ENCODE peak calls at places on chromosomes 1 and 21, in seven cellular contexts. N is HCT116, Z is mesenchymal stem cell, R is neural progenitor cell, B is H1, T is OCI-LY7, F is trophoblast cell. Q is an unnamed sample. For H3K36me3, the result is how much of the 10 kb centered on the place peaks cover.

GRCh38 chr1:68317543-68317942 is 85.2 kb upstream of the WLS start:
- DNase-seq in T (no peak), N (no peak), F (no peak), Z (no peak), B (no peak), R (no peak), Q (no peak)

GRCh38 chr1:76759950-76760349 is 107.3 kb upstream of the ST6GALNAC5 start:
- DNase-seq in T (no peak), N (no peak), F (no peak), B (no peak), R (no peak), Z (peak), Q (no peak)

GRCh38 chr1:200706109-200706720 is 32.5 kb upstream of the CAMSAP2 start:
- DNase-seq in F (peak), Z (no peak), R (no peak), T (no peak), N (no peak), B (no peak), Q (no peak)

GRCh38 chr21:22201669-22202068 is 1203.5 kb downstream of the NCAM2 start:
- DNase-seq in R (no peak), N (no peak), Z (no peak), T (no peak), F (no peak), B (no peak), Q (no peak)

GRCh38 chr1:30242722-30243465 is 480.5 kb downstream of the MATN1 start:
- DNase-seq in Z (no peak), N (no peak), B (no peak), T (no peak), R (no peak), F (no peak), Q (no peak)

GRCh38 chr1:223835754-223836153 is 10.0 kb downstream of the TP53BP2 start:
- DNase-seq in F (no peak), R (no peak), N (no peak), T (no peak), Z (peak), B (no peak), Q (no peak)

GRCh38 chr1:1420654-1421134 is 382 bp downstream of the ANKRD65 start:
- DNase-seq in N (no peak), T (no peak), F (no peak), B (no peak), R (no peak), Z (no peak), Q (no peak)

GRCh38 chr1:41795205-41795762 is 123.4 kb downstream of the HIVEP3 start:
- DNase-seq in B (no peak), F (no peak), R (no peak), N (peak), T (no peak), Z (peak), Q (no peak)

GRCh38 chr1:150981177-150981804 is 801 bp upstream of the ANXA9 start:
- DNase-seq in Z (no peak), N (no peak), T (peak), F (peak), B (peak), R (peak), Q (peak)

GRCh38 chr1:46523556-46524443 is 27.6 kb downstream of the KNCN start:
- DNase-seq in T (no peak), N (no peak), B (no peak), F (no peak), Z (no peak), R (no peak), Q (no peak)

GRCh38 chr1:239636321-239636720 is 250.0 kb downstream of the CHRM3 start:
- DNase-seq in N (no peak), F (no peak), R (no peak), B (no peak), Z (no peak), T (no peak), Q (no peak)

GRCh38 chr1:179121159-179121938 is 39.5 kb downstream of the TOR3A start:
- DNase-seq in R (peak), F (peak), T (peak), B (no peak), N (peak), Z (peak), Q (peak)

GRCh38 chr1:40595623-40596022 is 64.2 kb downstream of the ZNF684 start:
- DNase-seq in Z (no peak), N (no peak), T (peak), F (no peak), B (no peak), R (no peak), Q (no peak)

GRCh38 chr1:117607471-117607870 is 1.6 kb downstream of the TENT5C start:
- DNase-seq in B (no peak), R (peak), N (no peak), Z (peak), F (no peak), T (peak), Q (peak)

GRCh38 chr1:17587693-17588047 is 48.2 kb downstream of the ARHGEF10L start:
- DNase-seq in R (peak), F (peak), Z (peak), N (no peak), T (no peak), B (no peak), Q (no peak)

GRCh38 chr1:119366424-119366823 is 2.2 kb upstream of the HAO2 start:
- DNase-seq in N (no peak), R (no peak), B (no peak), F (no peak), T (no peak), Z (no peak), Q (no peak)

GRCh38 chr1:32600034-32600433 is 50.3 kb downstream of the ZBTB8OS start:
- DNase-seq in R (no peak), B (no peak), Z (no peak), T (no peak), F (no peak), N (no peak), Q (no peak)

GRCh38 chr1:34034029-34034428 is 131.0 kb downstream of the CSMD2 start:
- DNase-seq in N (no peak), B (no peak), R (no peak), T (no peak), Z (no peak), F (no peak), Q (no peak)

GRCh38 chr1:26471498-26472329 is 526 bp upstream of the HMGN2 start:
- DNase-seq in R (peak), F (peak), B (peak), Z (peak), T (no peak), N (peak), Q (peak)

GRCh38 chr1:15431571-15431948 is 6.7 kb upstream of the CTRC start:
- DNase-seq in T (no peak), R (no peak), B (no peak), Z (no peak), F (no peak), N (no peak), Q (no peak)

GRCh38 chr21:35395728-35396127 is 346.6 kb upstream of the RUNX1 start:
- DNase-seq in R (no peak), N (no peak), F (no peak), T (no peak), B (no peak), Z (no peak), Q (peak)

GRCh38 chr1:228236744-228237143 is 28.9 kb downstream of the OBSCN start:
- DNase-seq in T (peak), B (no peak), N (peak), Z (peak), R (peak), F (peak), Q (no peak)

GRCh38 chr1:154945962-154946850 is 9.7 kb upstream of the PMVK start:
- DNase-seq in N (no peak), R (no peak), T (no peak), F (no peak), B (no peak), Z (no peak), Q (no peak)

GRCh38 chr21:26405735-26406361 is 167.2 kb downstream of the CYYR1 start:
- DNase-seq in T (no peak), Z (peak), B (no peak), N (no peak), F (peak), R (peak), Q (peak)

GRCh38 chr21:44000360-44000759 is 11.7 kb upstream of the TRAPPC10 start:
- DNase-seq in R (no peak), F (no peak), B (no peak), T (no peak), Z (no peak), N (no peak), Q (no peak)

GRCh38 chr1:27491748-27492700 is 2.1 kb upstream of the WASF2 start:
- DNase-seq in B (no peak), N (no peak), R (no peak), T (peak), F (no peak), Z (no peak), Q (no peak)

GRCh38 chr1:221939598-221939997 is 197.7 kb upstream of the DUSP10 start:
- DNase-seq in T (no peak), F (no peak), R (no peak), N (no peak), Z (no peak), B (no peak), Q (no peak)
- H2AFZ ChIP-seq in T (no peak), F (no peak), R (no peak), N (no peak), Z (no peak), B (no peak), Q (no peak)

GRCh38 chr21:37742532-37742931 is 173.7 kb downstream of the KCNJ6 start:
- DNase-seq in T (peak), Z (peak), B (no peak), F (no peak), N (no peak), R (no peak), Q (no peak)

GRCh38 chr21:37746849-37747248 is 169.4 kb downstream of the KCNJ6 start:
- DNase-seq in T (no peak), F (no peak), N (no peak), B (no peak), R (no peak), Z (no peak), Q (no peak)

GRCh38 chr21:37737996-37738395 is 178.3 kb downstream of the KCNJ6 start:
- DNase-seq in B (no peak), T (no peak), F (no peak), Z (no peak), R (no peak), N (no peak), Q (no peak)

GRCh38 chr21:37737497-37737896 is 178.8 kb downstream of the KCNJ6 start:
- DNase-seq in T (no peak), F (no peak), R (no peak), N (no peak), Z (peak), B (no peak), Q (no peak)

GRCh38 chr21:37742115-37742514 is 174.1 kb downstream of the KCNJ6 start:
- DNase-seq in N (no peak), F (no peak), T (peak), Z (no peak), R (no peak), B (no peak), Q (no peak)
- H3K27ac ChIP-seq in N (no peak), F (no peak), T (peak), Z (no peak), R (no peak), B (no peak), Q (no peak)

GRCh38 chr21:15421947-15422346 is 307.8 kb upstream of the USP25 start:
- DNase-seq in R (no peak), B (no peak), N (no peak), Z (no peak), T (no peak), F (no peak), Q (no peak)
- H3K36me3 ChIP-seq in R (under half), B (under half), N (under half), Z (under half), T (under half), F (under half), Q (under half)

GRCh38 chr1:55277377-55278130 is 62.4 kb upstream of the USP24 start:
- DNase-seq in N (peak), R (peak), T (peak), B (peak), F (peak), Z (peak), Q (peak)

GRCh38 chr1:55275976-55276375 is 60.8 kb upstream of the USP24 start:
- DNase-seq in T (no peak), B (no peak), Z (peak), N (no peak), F (peak), R (no peak), Q (no peak)

GRCh38 chr1:55275151-55275748 is 60.1 kb upstream of the USP24 start:
- DNase-seq in B (no peak), F (peak), Z (no peak), T (no peak), R (peak), N (no peak), Q (no peak)

GRCh38 chr1:55278378-55278777 is 63.2 kb upstream of the USP24 start:
- DNase-seq in T (no peak), R (no peak), N (no peak), F (no peak), B (no peak), Z (no peak), Q (no peak)

GRCh38 chr1:55276671-55277376 is 61.7 kb upstream of the USP24 start:
- DNase-seq in T (no peak), B (no peak), N (no peak), Z (no peak), R (no peak), F (no peak), Q (no peak)
- H2AFZ ChIP-seq in T (peak), B (no peak), N (peak), Z (peak), R (no peak), F (peak), Q (no peak)

GRCh38 chr1:204456826-204457361 is 37.7 kb downstream of the PIK3C2B start:
- DNase-seq in R (peak), N (no peak), B (no peak), F (no peak), Z (peak), T (no peak), Q (no peak)

GRCh38 chr1:204453141-204453772 is 41.3 kb downstream of the PIK3C2B start:
- DNase-seq in B (no peak), N (no peak), T (peak), F (no peak), R (no peak), Z (no peak), Q (no peak)

GRCh38 chr1:204455831-204456145 is 38.8 kb downstream of the PIK3C2B start:
- DNase-seq in Z (no peak), N (no peak), T (no peak), R (peak), B (no peak), F (no peak), Q (no peak)

GRCh38 chr1:204455063-204455830 is 39.4 kb downstream of the PIK3C2B start:
- DNase-seq in N (no peak), Z (no peak), F (no peak), T (no peak), B (peak), R (peak), Q (no peak)

DNA sequence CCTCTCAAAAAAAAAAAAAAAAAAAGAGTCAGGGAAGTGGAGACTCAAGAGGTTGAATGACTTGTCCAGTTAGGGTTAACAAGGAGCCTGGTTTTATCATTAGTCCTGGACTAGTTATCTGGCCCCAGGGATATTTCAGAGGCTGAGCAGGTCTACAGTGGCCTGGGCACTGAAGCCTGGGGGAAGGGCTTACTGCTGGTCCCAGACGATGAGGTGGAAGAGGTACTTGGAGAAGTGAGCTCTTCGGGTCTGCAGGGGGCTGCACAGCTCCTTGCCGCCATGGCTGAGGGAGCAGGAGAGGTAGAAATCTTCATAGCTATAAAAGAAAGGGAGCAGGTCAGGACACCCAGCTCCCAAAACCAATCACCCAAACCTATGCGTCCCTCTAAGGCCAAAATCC is 40.1 kb downstream of the PIK3C2B start:
- DNase-seq in T (no peak), N (no peak), B (no peak), R (no peak), F (no peak), Z (no peak), Q (no peak)
- H3K27ac ChIP-seq in T (no peak), N (no peak), B (no peak), R (peak), F (no peak), Z (no peak), Q (no peak)

GRCh38 chr21:45282283-45283018 is 5.2 kb downstream of the POFUT2 start:
- DNase-seq in R (no peak), B (no peak), N (no peak), F (no peak), T (no peak), Z (no peak), Q (no peak)
- H3K36me3 ChIP-seq in R (under half), B (half or more), N (under half), F (half or more), T (under half), Z (half or more), Q (under half)

GRCh38 chr1:156592910-156593732 is 1.5 kb downstream of the NAXE start:
- DNase-seq in R (no peak), T (peak), N (no peak), B (no peak), Z (no peak), F (no peak), Q (no peak)

GRCh38 chr1:156591432-156592157 is at the start of gene NAXE:
- DNase-seq in B (no peak), N (no peak), R (peak), F (peak), Z (peak), T (peak), Q (no peak)

GRCh38 chr1:156591181-156591431 is 470 bp upstream of the NAXE start:
- DNase-seq in F (no peak), N (no peak), Z (no peak), R (no peak), B (no peak), T (peak), Q (no peak)

GRCh38 chr1:156590326-156591180 is 1.0 kb upstream of the NAXE start:
- DNase-seq in R (no peak), Z (no peak), B (no peak), T (no peak), F (no peak), N (no peak), Q (no peak)

GRCh38 chr1:156592158-156592909 is 758 bp downstream of the NAXE start:
- DNase-seq in Z (no peak), F (no peak), T (no peak), R (no peak), N (no peak), B (no peak), Q (no peak)
- H2AFZ ChIP-seq in Z (peak), F (peak), T (no peak), R (peak), N (no peak), B (no peak), Q (peak)

Q was measured in PC-9.